ENCODE peak calls at places on chromosomes 4 and X, in five cellular contexts. F is activated CD8-positive, alpha-beta T cell treated with anti-CD3 and anti-CD28 coated beads for 36 hours; B is RWPE2; L is BJ; O is neural crest cell. I is an unnamed sample.

GRCh38 chr4:57110635-57111546 is 706 bp upstream of the IGFBP7 start:
- DNase-seq in B (no peak), F (peak), O (peak), L (peak), I (peak)

GRCh38 chr4:133156096-133156495 is 7.0 kb downstream of the PCDH10 start:
- DNase-seq in L (no peak), O (peak), B (no peak), F (no peak), I (no peak)

GRCh38 chrX:117752745-117753144 is 363.9 kb downstream of the KLHL13 start:
- DNase-seq in B (no peak), O (no peak), F (no peak), L (no peak), I (no peak)

GRCh38 chrX:100417671-100418070 is 7.6 kb upstream of the PCDH19 start:
- DNase-seq in O (no peak), F (no peak), B (no peak), L (no peak), I (no peak)

GRCh38 chrX:132831336-132831973 is 127.0 kb downstream of the HS6ST2 start:
- DNase-seq in O (no peak), F (no peak), L (no peak), B (no peak), I (no peak)

GRCh38 chrX:21586001-21586400 is 72.1 kb downstream of the KLHL34 start:
- DNase-seq in O (no peak), F (no peak), B (no peak), L (no peak), I (no peak)

GRCh38 chr4:142713282-142714030 is 132.6 kb downstream of the INPP4B start:
- DNase-seq in L (no peak), O (no peak), B (no peak), F (no peak), I (no peak)

GRCh38 chrX:70166601-70167590 is 10.4 kb upstream of the DGAT2L6 start:
- DNase-seq in F (peak), L (no peak), O (no peak), B (no peak), I (no peak)

GRCh38 chrX:2710041-2710471 is 19.0 kb downstream of the CD99 start:
- DNase-seq in L (peak), B (no peak), F (peak), O (no peak), I (no peak)

GRCh38 chrX:135112096-135112729 is 8.1 kb downstream of the ETDB start:
- DNase-seq in B (no peak), O (no peak), F (peak), L (no peak), I (peak)

GRCh38 chr4:158259955-158260575 is 49.8 kb downstream of the TMEM144 start:
- DNase-seq in O (no peak), L (no peak), B (no peak), F (no peak), I (no peak)
- TF ChIP-seq CTCF in O (peak), L (peak), B (peak), F (peak), I (peak)

GRCh38 chr4:185904381-185904780 is 92.4 kb upstream of the SORBS2 start:
- DNase-seq in L (no peak), B (no peak), O (no peak), F (no peak), I (no peak)
- TF ChIP-seq CTCF in L (no peak), B (no peak), O (no peak), F (no peak), I (no peak)

GRCh38 chrX:74293343-74293946 is 10.5 kb upstream of the ZCCHC13 start:
- DNase-seq in O (peak), F (peak), L (no peak), B (peak), I (peak)

GRCh38 chrX:74291964-74292891 is 11.8 kb upstream of the ZCCHC13 start:
- DNase-seq in F (peak), O (peak), B (peak), L (peak), I (peak)

GRCh38 chrX:74286950-74287349 is 17.0 kb upstream of the ZCCHC13 start:
- DNase-seq in B (no peak), F (no peak), L (peak), O (no peak), I (no peak)

GRCh38 chrX:74295102-74295501 is 8.9 kb upstream of the ZCCHC13 start:
- DNase-seq in B (no peak), O (no peak), F (no peak), L (no peak), I (no peak)

DNA sequence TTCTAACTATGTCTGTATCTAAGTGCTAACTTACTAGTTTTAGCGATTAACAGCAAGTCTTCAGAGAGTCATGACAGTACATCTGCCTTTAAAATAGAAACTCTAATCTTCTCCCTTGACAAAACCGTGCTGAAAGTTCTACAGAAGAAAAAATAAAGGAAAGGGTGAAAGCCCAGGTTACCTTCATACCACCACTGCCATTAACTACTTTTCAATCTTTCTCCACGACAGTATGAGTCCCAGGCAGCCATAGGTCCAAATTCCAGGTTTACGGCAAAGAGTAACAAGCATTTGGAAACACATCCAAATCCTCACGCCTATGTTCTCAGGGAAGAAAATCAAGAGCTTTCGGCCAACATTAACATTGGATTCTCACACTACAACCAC is 12.4 kb upstream of the ZCCHC13 start:
- DNase-seq in B (no peak), F (no peak), O (no peak), L (no peak), I (no peak)
- TF ChIP-seq CTCF in B (no peak), F (no peak), O (no peak), L (no peak), I (no peak)

GRCh38 chrX:34866636-34867035 is 76.0 kb upstream of the FAM47B start:
- DNase-seq in L (peak), B (no peak), F (no peak), O (no peak), I (no peak)

GRCh38 chrX:34868633-34869032 is 74.0 kb upstream of the FAM47B start:
- DNase-seq in L (no peak), O (no peak), F (no peak), B (no peak), I (no peak)

GRCh38 chrX:34859191-34859590 is 83.4 kb upstream of the FAM47B start:
- DNase-seq in B (no peak), L (no peak), F (no peak), O (no peak), I (no peak)

GRCh38 chrX:34863906-34864305 is 78.7 kb upstream of the FAM47B start:
- DNase-seq in O (no peak), L (no peak), B (no peak), F (no peak), I (no peak)
- TF ChIP-seq CTCF in O (no peak), L (no peak), B (no peak), F (no peak), I (no peak)

DNA sequence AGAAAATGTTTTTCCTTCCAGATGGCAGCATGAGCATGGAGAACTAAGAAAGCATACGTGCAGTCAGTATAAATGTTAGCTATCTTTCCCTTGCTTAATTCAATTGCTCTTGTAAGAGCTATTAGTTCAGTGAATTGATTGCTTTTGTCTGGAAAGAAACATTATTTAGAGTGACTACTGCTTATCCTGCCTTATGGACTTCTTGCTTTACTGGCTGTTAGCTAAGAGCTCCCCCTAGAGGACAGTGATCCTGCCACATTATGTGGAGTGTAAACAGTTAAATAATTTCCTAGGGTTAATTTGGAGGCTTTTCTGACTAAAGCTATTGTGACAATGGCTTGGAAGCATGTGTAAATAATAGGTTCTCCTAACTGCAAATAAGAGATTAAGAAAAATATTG is 1402.4 kb downstream of the FAM133A start:
- DNase-seq in B (no peak), L (no peak), O (peak), F (peak), I (no peak)
- TF ChIP-seq CTCF in B (peak), L (peak), O (peak), F (peak), I (peak)

DNA sequence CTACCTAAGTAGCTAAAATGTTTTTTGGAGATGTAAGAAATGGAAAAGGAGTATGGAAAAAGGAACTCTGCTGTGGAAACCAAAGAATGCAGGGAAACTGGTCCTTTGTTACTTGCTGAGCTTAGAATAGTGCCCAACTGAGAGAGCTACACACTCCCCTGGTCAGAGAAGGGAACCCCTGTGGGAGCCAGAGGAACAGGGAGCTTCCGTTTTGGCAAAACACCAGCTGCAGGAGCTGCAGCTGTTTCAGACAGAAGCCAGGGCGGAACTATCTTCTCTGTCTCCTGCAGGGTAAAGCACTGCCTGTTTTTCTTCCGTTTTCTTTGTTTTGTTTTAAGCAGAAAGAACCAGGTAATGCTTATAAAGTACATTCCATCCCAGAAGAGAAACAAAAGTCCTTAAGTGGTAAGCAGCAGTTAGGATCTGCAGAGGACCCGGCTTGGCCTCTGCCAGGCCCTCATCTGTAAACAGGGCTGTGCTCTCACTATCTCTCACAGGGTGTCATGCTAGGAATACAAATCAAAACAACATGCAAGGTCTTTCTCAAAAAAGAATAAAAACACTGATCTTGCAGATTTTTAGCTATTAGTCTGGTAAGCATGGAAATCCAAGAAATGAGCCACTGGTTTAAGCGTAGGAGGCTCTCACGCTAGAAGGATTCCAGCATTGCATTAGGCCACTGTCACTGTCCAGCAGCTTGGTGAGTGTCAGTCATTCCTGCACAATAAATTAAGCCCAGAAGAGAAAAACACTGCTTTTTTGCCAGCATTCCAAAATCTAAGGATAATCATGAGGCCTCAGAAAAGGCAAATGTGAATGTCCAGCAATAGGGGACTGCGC is 76.1 kb downstream of the CHST7 start:
- DNase-seq in O (no peak), B (no peak), F (no peak), L (no peak), I (no peak)
- TF ChIP-seq CTCF in O (no peak), B (no peak), F (no peak), L (no peak), I (no peak)

GRCh38 chr4:2008921-2009650 is at the start of gene NELFA:
- DNase-seq in O (peak), F (peak), L (peak), B (peak), I (peak)
- TF ChIP-seq CTCF in O (peak), F (peak), L (peak), B (no peak), I (no peak)